ENCODE peak calls at places on chromosomes 7 and 10, in seven cellular contexts. One of them, this sample, is unnamed.

GRCh38 chr10:28842321-28842720 is 165.0 kb downstream of the BAMBI start:
- DNase-seq in right cardiac atrium: no peak
- DNase-seq in endodermal cell: peak; percentile 2
- DNase-seq in adrenal gland: no peak
- DNase-seq in breast epithelium: no peak
- DNase-seq in cardiac muscle cell: no peak
- DNase-seq in ovary: no peak
- DNase-seq in this sample: no peak

GRCh38 chr7:138669364-138669763 is 31.8 kb downstream of the SVOPL start:
- DNase-seq in endodermal cell: no peak
- DNase-seq in adrenal gland: no peak
- DNase-seq in right cardiac atrium: no peak
- DNase-seq in cardiac muscle cell: no peak
- DNase-seq in ovary: no peak
- DNase-seq in breast epithelium: no peak
- DNase-seq in this sample: no peak

GRCh38 chr10:5089869-5090268 is 4.3 kb upstream of the AKR1C3 start:
- DNase-seq in ovary: no peak
- DNase-seq in right cardiac atrium: no peak
- DNase-seq in endodermal cell: peak; percentile 53
- DNase-seq in cardiac muscle cell: no peak
- DNase-seq in breast epithelium: no peak
- DNase-seq in adrenal gland: no peak
- DNase-seq in this sample: no peak

GRCh38 chr10:77355844-77356243 is 281.8 kb downstream of the KCNMA1 start:
- DNase-seq in ovary: no peak
- DNase-seq in cardiac muscle cell: no peak
- DNase-seq in endodermal cell: no peak
- DNase-seq in adrenal gland: no peak
- DNase-seq in right cardiac atrium: no peak
- DNase-seq in breast epithelium: no peak
- DNase-seq in this sample: no peak

GRCh38 chr7:329691-330281 is 39.8 kb downstream of the FOXL3 start:
- DNase-seq in cardiac muscle cell: no peak
- DNase-seq in right cardiac atrium: no peak
- DNase-seq in endodermal cell: no peak
- DNase-seq in breast epithelium: no peak
- DNase-seq in ovary: no peak
- DNase-seq in adrenal gland: no peak
- DNase-seq in this sample: no peak

GRCh38 chr10:13787015-13787421 is 200.3 kb downstream of the PRPF18 start:
- DNase-seq in adrenal gland: peak; percentile 24
- DNase-seq in breast epithelium: no peak
- DNase-seq in right cardiac atrium: no peak
- DNase-seq in endodermal cell: no peak
- DNase-seq in cardiac muscle cell: no peak
- DNase-seq in ovary: no peak
- DNase-seq in this sample: peak; percentile 76

GRCh38 chr10:76012928-76013327 is 581.5 kb downstream of the LRMDA start:
- DNase-seq in breast epithelium: no peak
- DNase-seq in ovary: no peak
- DNase-seq in endodermal cell: no peak
- DNase-seq in cardiac muscle cell: no peak
- DNase-seq in adrenal gland: no peak
- DNase-seq in right cardiac atrium: no peak
- DNase-seq in this sample: no peak

GRCh38 chr7:44881066-44881600 is 4.2 kb downstream of the PURB start:
- DNase-seq in adrenal gland: no peak
- DNase-seq in breast epithelium: no peak
- DNase-seq in endodermal cell: no peak
- DNase-seq in cardiac muscle cell: no peak
- DNase-seq in right cardiac atrium: no peak
- DNase-seq in ovary: no peak
- DNase-seq in this sample: no peak

GRCh38 chr7:120052884-120053382 is 220.0 kb upstream of the KCND2 start:
- DNase-seq in right cardiac atrium: peak; percentile 40
- DNase-seq in ovary: peak; percentile 79
- DNase-seq in breast epithelium: peak; percentile 34
- DNase-seq in cardiac muscle cell: no peak
- DNase-seq in adrenal gland: peak; percentile 85
- DNase-seq in endodermal cell: no peak
- DNase-seq in this sample: no peak

GRCh38 chr7:105245398-105246099 is 143.2 kb downstream of the SRPK2 start:
- DNase-seq in endodermal cell: no peak
- DNase-seq in adrenal gland: peak; percentile 52
- DNase-seq in cardiac muscle cell: no peak
- DNase-seq in ovary: peak; percentile 42
- DNase-seq in breast epithelium: no peak
- DNase-seq in right cardiac atrium: no peak
- DNase-seq in this sample: no peak

GRCh38 chr7:102973096-102973802 is 60.4 kb downstream of the LRRC17 start:
- DNase-seq in breast epithelium: no peak
- DNase-seq in cardiac muscle cell: no peak
- DNase-seq in adrenal gland: peak; percentile 90
- DNase-seq in right cardiac atrium: peak; percentile 32
- DNase-seq in ovary: no peak
- DNase-seq in endodermal cell: no peak
- DNase-seq in this sample: no peak

DNA sequence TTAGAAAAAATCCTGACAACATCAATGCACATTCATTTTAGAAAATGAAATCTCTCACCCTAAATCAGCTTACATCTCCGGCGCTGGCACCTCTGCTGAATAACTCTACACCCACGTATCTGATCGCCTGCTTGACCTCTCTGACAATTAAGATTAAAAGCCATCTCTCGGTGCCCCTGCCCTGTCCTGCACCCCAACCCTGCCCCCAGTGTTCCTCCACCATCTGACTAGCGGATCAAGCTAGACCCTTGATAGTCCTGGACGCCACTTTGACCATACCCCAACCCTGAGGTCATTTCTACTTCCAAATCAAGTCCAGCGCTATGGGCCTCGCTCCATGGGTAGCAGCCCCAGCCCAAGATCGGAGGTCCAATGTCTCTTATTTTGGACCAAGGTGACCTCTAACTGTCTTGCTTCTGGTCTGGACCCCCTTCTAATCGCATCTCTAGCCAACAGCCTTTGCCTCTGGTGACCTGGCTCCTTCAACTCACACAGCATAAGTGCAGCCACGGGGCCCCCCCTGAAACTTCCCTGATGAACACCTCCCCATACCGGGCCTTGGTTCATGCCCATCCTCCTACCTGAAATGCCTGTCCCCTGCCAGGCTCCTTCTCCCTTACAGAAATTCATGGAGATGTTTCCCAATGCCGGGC is 28.5 kb downstream of the BTBD16 start:
- DNase-seq in right cardiac atrium: no peak
- DNase-seq in cardiac muscle cell: no peak
- DNase-seq in adrenal gland: no peak
- DNase-seq in ovary: no peak
- DNase-seq in breast epithelium: no peak
- DNase-seq in endodermal cell: no peak
- DNase-seq in this sample: no peak
- H3K27ac ChIP-seq in right cardiac atrium: no peak overlapping the region
- H3K27ac ChIP-seq in cardiac muscle cell: no peak overlapping the region
- H3K27ac ChIP-seq in adrenal gland: no peak overlapping the region
- H3K27ac ChIP-seq in ovary: no peak overlapping the region
- H3K27ac ChIP-seq in breast epithelium: no peak overlapping the region
- H3K27ac ChIP-seq in endodermal cell: no peak overlapping the region
- H3K27ac ChIP-seq in this sample: no peak overlapping the region

GRCh38 chr7:1672851-1673486 is 2.9 kb downstream of the ELFN1 start:
- DNase-seq in endodermal cell: peak; percentile 34
- DNase-seq in breast epithelium: no peak
- DNase-seq in right cardiac atrium: no peak
- DNase-seq in adrenal gland: no peak
- DNase-seq in ovary: peak; percentile 3
- DNase-seq in cardiac muscle cell: no peak
- DNase-seq in this sample: no peak
- H3K27me3 ChIP-seq in endodermal cell: peaks cover 34% of the 10 kb centered on the region
- H3K27me3 ChIP-seq in breast epithelium: peaks cover 16% of the 10 kb centered on the region
- H3K27me3 ChIP-seq in right cardiac atrium: no peaks in the 10 kb centered on the region
- H3K27me3 ChIP-seq in adrenal gland: peaks cover 59% of the 10 kb centered on the region
- H3K27me3 ChIP-seq in ovary: peaks cover 7% of the 10 kb centered on the region
- H3K27me3 ChIP-seq in cardiac muscle cell: no peaks in the 10 kb centered on the region
- H3K27me3 ChIP-seq in this sample: peaks cover 22% of the 10 kb centered on the region

DNA sequence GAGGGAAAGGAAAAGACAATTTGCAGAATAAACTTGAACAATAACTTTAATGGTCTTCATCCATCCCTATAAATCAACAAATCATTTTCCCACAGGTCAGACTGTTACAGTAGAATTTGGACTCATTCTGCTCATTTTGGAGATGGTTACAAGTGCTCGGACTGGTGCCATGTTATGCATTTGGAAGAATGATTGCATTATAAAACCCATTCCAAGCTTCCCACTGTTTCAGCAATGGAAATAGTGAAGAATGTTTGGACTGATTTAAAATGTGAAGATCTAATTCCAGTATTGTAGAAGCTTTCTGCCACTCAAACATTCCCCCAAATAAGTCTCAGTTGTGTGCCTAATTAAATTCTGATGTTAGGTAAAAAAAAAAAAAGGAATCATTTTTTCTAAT is 99.7 kb upstream of the ZEB1 start:
- DNase-seq in cardiac muscle cell: no peak
- DNase-seq in right cardiac atrium: no peak
- DNase-seq in breast epithelium: no peak
- DNase-seq in ovary: no peak
- DNase-seq in adrenal gland: no peak
- DNase-seq in endodermal cell: no peak
- DNase-seq in this sample: no peak
- H3K4me1 ChIP-seq in cardiac muscle cell: peaks cover 7% of the 10 kb centered on the region
- H3K4me1 ChIP-seq in right cardiac atrium: no peaks in the 10 kb centered on the region
- H3K4me1 ChIP-seq in breast epithelium: no peaks in the 10 kb centered on the region
- H3K4me1 ChIP-seq in ovary: no peaks in the 10 kb centered on the region
- H3K4me1 ChIP-seq in adrenal gland: no peaks in the 10 kb centered on the region
- H3K4me1 ChIP-seq in endodermal cell: no peaks in the 10 kb centered on the region
- H3K4me1 ChIP-seq in this sample: no peaks in the 10 kb centered on the region

GRCh38 chr10:78757542-78757941 is 311.2 kb upstream of the ZMIZ1 start:
- DNase-seq in cardiac muscle cell: no peak
- DNase-seq in endodermal cell: peak; percentile 63
- DNase-seq in breast epithelium: no peak
- DNase-seq in ovary: no peak
- DNase-seq in right cardiac atrium: no peak
- DNase-seq in adrenal gland: no peak
- DNase-seq in this sample: no peak
- H3K27ac ChIP-seq in cardiac muscle cell: no peak overlapping the region
- H3K27ac ChIP-seq in endodermal cell: no peak overlapping the region
- H3K27ac ChIP-seq in breast epithelium: peak overlapping the region; percentile 66
- H3K27ac ChIP-seq in ovary: no peak overlapping the region
- H3K27ac ChIP-seq in right cardiac atrium: no peak overlapping the region
- H3K27ac ChIP-seq in adrenal gland: no peak overlapping the region
- H3K27ac ChIP-seq in this sample: no peak overlapping the region

GRCh38 chr10:96402417-96403305 is 43.9 kb upstream of the OPALIN start:
- DNase-seq in right cardiac atrium: no peak
- DNase-seq in ovary: no peak
- DNase-seq in cardiac muscle cell: no peak
- DNase-seq in adrenal gland: no peak
- DNase-seq in endodermal cell: peak; percentile 59
- DNase-seq in breast epithelium: no peak
- DNase-seq in this sample: no peak

GRCh38 chr10:96400465-96400864 is 41.7 kb upstream of the OPALIN start:
- DNase-seq in cardiac muscle cell: no peak
- DNase-seq in endodermal cell: no peak
- DNase-seq in breast epithelium: no peak
- DNase-seq in ovary: no peak
- DNase-seq in adrenal gland: no peak
- DNase-seq in right cardiac atrium: no peak
- DNase-seq in this sample: no peak

GRCh38 chr10:96401036-96401435 is 42.2 kb upstream of the OPALIN start:
- DNase-seq in ovary: no peak
- DNase-seq in adrenal gland: no peak
- DNase-seq in endodermal cell: peak; percentile 44
- DNase-seq in breast epithelium: no peak
- DNase-seq in cardiac muscle cell: no peak
- DNase-seq in right cardiac atrium: no peak
- DNase-seq in this sample: no peak

GRCh38 chr10:96395931-96396877 is 37.4 kb upstream of the OPALIN start:
- DNase-seq in endodermal cell: peak; percentile 90
- DNase-seq in ovary: peak; percentile 69
- DNase-seq in breast epithelium: peak; percentile 56
- DNase-seq in adrenal gland: peak; percentile 58
- DNase-seq in cardiac muscle cell: peak; percentile 76
- DNase-seq in right cardiac atrium: peak; percentile 81
- DNase-seq in this sample: peak; percentile 15

GRCh38 chr10:96397902-96398301 is 39.1 kb upstream of the OPALIN start:
- DNase-seq in ovary: no peak
- DNase-seq in breast epithelium: no peak
- DNase-seq in right cardiac atrium: no peak
- DNase-seq in cardiac muscle cell: no peak
- DNase-seq in endodermal cell: no peak
- DNase-seq in adrenal gland: no peak
- DNase-seq in this sample: no peak
- H3K27me3 ChIP-seq in ovary: no peaks in the 10 kb centered on the region
- H3K27me3 ChIP-seq in breast epithelium: no peaks in the 10 kb centered on the region
- H3K27me3 ChIP-seq in right cardiac atrium: no peaks in the 10 kb centered on the region
- H3K27me3 ChIP-seq in cardiac muscle cell: peaks cover 16% of the 10 kb centered on the region
- H3K27me3 ChIP-seq in endodermal cell: no peaks in the 10 kb centered on the region
- H3K27me3 ChIP-seq in adrenal gland: peaks cover 13% of the 10 kb centered on the region
- H3K27me3 ChIP-seq in this sample: no peaks in the 10 kb centered on the region

DNA sequence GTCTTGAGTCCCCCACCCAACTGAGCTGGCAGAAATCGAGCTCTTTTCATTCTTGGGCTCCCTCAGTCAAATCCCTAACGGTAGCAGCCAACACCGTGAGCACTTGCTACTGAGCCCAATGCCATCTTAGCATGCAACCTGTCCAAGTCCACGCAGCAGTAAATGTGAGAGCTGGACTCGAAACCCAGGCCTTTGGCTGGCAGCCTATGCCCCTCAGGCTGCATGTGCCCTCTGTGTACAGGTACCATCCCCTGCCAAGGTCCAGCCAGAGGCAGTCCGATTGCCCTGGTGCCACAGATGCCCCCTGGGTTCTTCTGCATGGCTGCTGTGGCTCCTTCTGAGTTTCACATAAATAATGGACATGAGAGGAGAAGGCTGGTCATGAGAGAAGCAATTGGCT is 1.2 kb upstream of the TMEM273 start:
- DNase-seq in endodermal cell: no peak
- DNase-seq in cardiac muscle cell: no peak
- DNase-seq in ovary: no peak
- DNase-seq in adrenal gland: no peak
- DNase-seq in breast epithelium: no peak
- DNase-seq in right cardiac atrium: no peak
- DNase-seq in this sample: no peak
- H3K4me1 ChIP-seq in endodermal cell: no peaks in the 10 kb centered on the region
- H3K4me1 ChIP-seq in cardiac muscle cell: no peaks in the 10 kb centered on the region
- H3K4me1 ChIP-seq in ovary: no peaks in the 10 kb centered on the region
- H3K4me1 ChIP-seq in adrenal gland: peaks cover 12% of the 10 kb centered on the region
- H3K4me1 ChIP-seq in breast epithelium: no peaks in the 10 kb centered on the region
- H3K4me1 ChIP-seq in right cardiac atrium: peaks cover 13% of the 10 kb centered on the region
- H3K4me1 ChIP-seq in this sample: peaks cover 19% of the 10 kb centered on the region

DNA sequence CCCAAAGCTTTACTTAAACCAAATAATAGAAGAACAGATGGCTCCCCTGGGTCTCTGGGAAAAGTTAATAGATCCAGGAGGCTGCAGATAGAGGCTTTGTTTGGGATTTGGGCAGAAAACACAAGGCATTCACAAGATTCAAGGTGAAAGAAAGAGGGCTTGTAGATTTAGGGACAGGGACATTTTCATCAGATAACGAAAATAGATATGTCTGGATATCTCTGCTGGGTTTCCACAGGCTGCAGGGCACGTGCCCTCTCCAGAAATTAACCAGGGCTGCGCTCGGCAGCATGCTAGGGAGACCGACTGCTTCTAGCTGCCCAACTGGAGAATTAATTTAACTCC is 14.9 kb downstream of the CARD11 start:
- DNase-seq in breast epithelium: no peak
- DNase-seq in right cardiac atrium: no peak
- DNase-seq in cardiac muscle cell: no peak
- DNase-seq in adrenal gland: no peak
- DNase-seq in ovary: no peak
- DNase-seq in endodermal cell: no peak
- DNase-seq in this sample: no peak
- H3K27ac ChIP-seq in breast epithelium: no peak overlapping the region
- H3K27ac ChIP-seq in right cardiac atrium: no peak overlapping the region
- H3K27ac ChIP-seq in cardiac muscle cell: no peak overlapping the region
- H3K27ac ChIP-seq in adrenal gland: no peak overlapping the region
- H3K27ac ChIP-seq in ovary: no peak overlapping the region
- H3K27ac ChIP-seq in endodermal cell: peak overlapping the region; percentile 78
- H3K27ac ChIP-seq in this sample: no peak overlapping the region

This sample was measured in effector memory CD4-positive, alpha-beta T cell.